ENCODE peak calls at places on chromosomes 5 and 9, in ten cellular contexts. O, N, K, T, F, M, L, B, U and J are unnamed samples.

GRCh38 chr5:133457956-133458355 is 154.4 kb downstream of the FSTL4 start:
- DNase-seq in O (no peak), N (no peak), K (no peak), T (no peak), F (no peak), M (no peak), L (no peak), B (no peak), U (peak; percentile 91), J (no peak)

GRCh38 chr5:10726179-10726912 is 34.7 kb downstream of the DAP start:
- DNase-seq in O (no peak), N (no peak), K (peak; percentile 30), T (no peak), F (no peak), M (no peak), L (no peak), B (no peak), U (no peak), J (no peak)

GRCh38 chr5:173891367-173891766 is 3.2 kb downstream of the CPEB4 start:
- DNase-seq in O (no peak), N (no peak), K (no peak), T (no peak), F (no peak), M (no peak), L (no peak), B (no peak), U (no peak), J (no peak)

GRCh38 chr5:61163905-61164304 is 1.6 kb upstream of the SMIM15 start:
- DNase-seq in O (no peak), N (no peak), K (no peak), T (no peak), F (no peak), M (no peak), L (no peak), B (no peak), U (no peak), J (no peak)

GRCh38 chr5:174425271-174425963 is 299.0 kb upstream of the MSX2 start:
- DNase-seq in O (no peak), N (no peak), K (peak; percentile 11), T (peak; percentile 74), F (no peak), M (no peak), L (no peak), B (no peak), U (no peak), J (no peak)

GRCh38 chr5:181170996-181171395 is 23.6 kb downstream of the OR2V2 start:
- DNase-seq in O (no peak), N (no peak), K (no peak), T (no peak), F (no peak), M (peak; percentile 69), L (no peak), B (no peak), U (no peak), J (no peak)

GRCh38 chr5:91319667-91320066 is 63.5 kb downstream of the ARRDC3 start:
- DNase-seq in O (no peak), N (no peak), K (no peak), T (no peak), F (no peak), M (no peak), L (no peak), B (no peak), U (no peak), J (no peak)

GRCh38 chr5:171571663-171572062 is 152.2 kb downstream of the FGF18 start:
- DNase-seq in O (peak; percentile 59), N (no peak), K (no peak), T (no peak), F (no peak), M (peak; percentile 38), L (no peak), B (no peak), U (peak; percentile 58), J (no peak)

GRCh38 chr9:115042781-115043509 is 75.0 kb downstream of the TNC start:
- DNase-seq in O (no peak), N (no peak), K (no peak), T (no peak), F (peak; percentile 7), M (peak; percentile 77), L (no peak), B (no peak), U (no peak), J (peak; percentile 27)

GRCh38 chr5:33465120-33465519 is 24.4 kb downstream of the TARS1 start:
- DNase-seq in O (no peak), N (no peak), K (no peak), T (no peak), F (no peak), M (no peak), L (no peak), B (no peak), U (no peak), J (no peak)

GRCh38 chr5:114412509-114413171 is 50.8 kb downstream of the KCNN2 start:
- DNase-seq in O (peak; percentile 15), N (no peak), K (no peak), T (peak; percentile 9), F (no peak), M (peak; percentile 67), L (no peak), B (no peak), U (peak; percentile 70), J (no peak)

GRCh38 chr5:128538249-128539037 is 398 bp upstream of the FBN2 start:
- DNase-seq in O (peak; percentile 88), N (peak; percentile 73), K (peak; percentile 89), T (peak; percentile 10), F (no peak), M (peak; percentile 28), L (peak; percentile 73), B (no peak), U (no peak), J (peak; percentile 9)

GRCh38 chr5:13201022-13201421 is 743.5 kb downstream of the DNAH5 start:
- DNase-seq in O (no peak), N (no peak), K (no peak), T (no peak), F (no peak), M (no peak), L (no peak), B (no peak), U (no peak), J (no peak)

GRCh38 chr5:54831233-54831632 is 154.2 kb downstream of the ESM1 start:
- DNase-seq in O (no peak), N (no peak), K (no peak), T (no peak), F (no peak), M (no peak), L (no peak), B (no peak), U (no peak), J (no peak)

GRCh38 chr5:96175090-96175489 is 213.4 kb upstream of the ELL2 start:
- DNase-seq in O (no peak), N (no peak), K (no peak), T (no peak), F (peak; percentile 48), M (no peak), L (no peak), B (no peak), U (no peak), J (no peak)

GRCh38 chr9:34599546-34599945 is 10.0 kb upstream of the CNTFR start:
- DNase-seq in O (no peak), N (no peak), K (no peak), T (no peak), F (no peak), M (no peak), L (no peak), B (no peak), U (no peak), J (no peak)

DNA sequence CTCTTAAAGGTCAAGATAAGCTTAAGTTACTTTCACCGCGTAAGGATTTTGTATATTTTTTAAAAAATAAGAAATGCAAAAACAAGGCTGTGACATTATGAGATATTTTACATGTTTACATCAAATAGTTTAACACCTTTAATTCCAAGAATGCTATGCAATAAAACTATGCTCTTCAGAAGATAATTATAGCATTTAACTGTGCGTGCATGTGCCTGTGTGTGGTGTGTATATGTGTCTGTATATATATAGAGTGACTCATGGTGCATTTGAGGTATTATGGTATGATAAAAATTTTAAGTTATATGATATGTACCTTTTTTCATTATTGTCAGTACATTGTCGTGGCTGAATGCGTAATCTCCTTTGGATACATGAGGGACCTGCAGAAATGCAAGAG is 539.3 kb downstream of the PDE4D start:
- DNase-seq in O (no peak), N (no peak), K (no peak), T (no peak), F (no peak), M (no peak), L (no peak), B (no peak), U (no peak), J (no peak)
- TF ChIP-seq CTCF in O (no peak), N (no peak), K (no peak), T (no peak), F (no peak), M (no peak), L (no peak), B (no peak), U (no peak), J (no peak)

GRCh38 chr5:1799110-1799601 is 481 bp downstream of the MRPL36 start:
- DNase-seq in O (peak; percentile 43), N (no peak), K (peak; percentile 54), T (no peak), F (peak; percentile 47), M (peak; percentile 17), L (no peak), B (peak; percentile 77), U (no peak), J (peak; percentile 57)
- TF ChIP-seq CTCF in O (no peak), N (no peak), K (no peak), T (no peak), F (no peak), M (no peak), L (no peak), B (no peak), U (peak; percentile 19), J (no peak)

GRCh38 chr9:72856985-72857631 is 95.7 kb downstream of the ALDH1A1 start:
- DNase-seq in O (peak; percentile 86), N (no peak), K (peak; percentile 57), T (peak; percentile 27), F (peak; percentile 64), M (peak; percentile 70), L (no peak), B (peak; percentile 65), U (peak; percentile 58), J (peak; percentile 31)
- TF ChIP-seq CTCF in O (peak; percentile 78), N (peak; percentile 66), K (peak; percentile 66), T (peak; percentile 10), F (peak; percentile 49), M (peak; percentile 81), L (peak; percentile 65), B (peak; percentile 70), U (peak; percentile 77), J (peak; percentile 52)

GRCh38 chr9:84751921-84752320 is 82.4 kb downstream of the NTRK2 start:
- DNase-seq in O (no peak), N (no peak), K (no peak), T (no peak), F (no peak), M (no peak), L (no peak), B (no peak), U (peak; percentile 48), J (no peak)
- TF ChIP-seq CTCF in O (no peak), N (no peak), K (no peak), T (no peak), F (no peak), M (no peak), L (no peak), B (no peak), U (no peak), J (no peak)

DNA sequence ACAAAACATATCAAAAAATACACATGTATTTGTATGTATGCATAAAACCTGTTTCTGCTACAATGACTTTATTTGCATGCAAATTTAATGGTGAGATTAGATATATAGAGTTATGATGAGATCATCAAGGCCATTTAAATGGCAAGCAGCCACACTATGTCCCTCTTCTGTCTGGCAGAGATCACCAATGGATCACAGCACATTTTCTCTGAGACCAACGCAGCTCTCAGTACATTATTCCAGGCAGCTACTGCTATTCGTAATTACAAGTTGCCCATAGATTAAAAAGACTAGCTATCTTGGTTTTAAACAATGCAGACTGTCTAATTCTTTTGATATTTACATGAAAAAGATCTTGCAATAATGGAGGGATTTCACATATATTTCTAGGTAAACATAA is 629.5 kb downstream of the PDE4D start:
- DNase-seq in O (no peak), N (no peak), K (no peak), T (no peak), F (no peak), M (no peak), L (no peak), B (no peak), U (no peak), J (no peak)
- TF ChIP-seq CTCF in O (no peak), N (no peak), K (no peak), T (no peak), F (no peak), M (no peak), L (no peak), B (no peak), U (no peak), J (no peak)